ENCODE peak calls at places on chromosome 22, in five cellular contexts. One of them, this sample, is unnamed.

GRCh38 chr22:22110548-22111266 is 128.1 kb upstream of the TOP3B start:
- DNase-seq in body of pancreas: peak
- DNase-seq in coronary artery: no peak
- DNase-seq in adrenal gland: peak
- DNase-seq in IMR-90: peak
- DNase-seq in this sample: peak

GRCh38 chr22:17864398-17865182 is 90.3 kb upstream of the BID start:
- DNase-seq in adrenal gland: no peak
- DNase-seq in coronary artery: no peak
- DNase-seq in IMR-90: no peak
- DNase-seq in body of pancreas: no peak
- DNase-seq in this sample: no peak

GRCh38 chr22:17969732-17970131 is 54.6 kb downstream of the MICAL3 start:
- DNase-seq in IMR-90: peak
- DNase-seq in adrenal gland: peak
- DNase-seq in body of pancreas: no peak
- DNase-seq in coronary artery: no peak
- DNase-seq in this sample: peak

GRCh38 chr22:46710842-46711241 is 27.2 kb downstream of the CERK start:
- DNase-seq in body of pancreas: no peak
- DNase-seq in adrenal gland: no peak
- DNase-seq in coronary artery: no peak
- DNase-seq in IMR-90: no peak
- DNase-seq in this sample: no peak

GRCh38 chr22:33658775-33659174 is 261.5 kb downstream of the LARGE1 start:
- DNase-seq in body of pancreas: peak
- DNase-seq in IMR-90: peak
- DNase-seq in coronary artery: no peak
- DNase-seq in adrenal gland: peak
- DNase-seq in this sample: peak

GRCh38 chr22:32050678-32051515 is 7.8 kb downstream of the SLC5A1 start:
- DNase-seq in body of pancreas: peak
- DNase-seq in adrenal gland: peak
- DNase-seq in coronary artery: no peak
- DNase-seq in IMR-90: peak
- DNase-seq in this sample: peak

GRCh38 chr22:28398987-28399386 is 280.7 kb downstream of the TTC28 start:
- DNase-seq in body of pancreas: no peak
- DNase-seq in coronary artery: no peak
- DNase-seq in IMR-90: peak
- DNase-seq in adrenal gland: no peak
- DNase-seq in this sample: no peak

GRCh38 chr22:31906086-31906485 is 38.2 kb upstream of the YWHAH start:
- DNase-seq in body of pancreas: no peak
- DNase-seq in coronary artery: no peak
- DNase-seq in IMR-90: no peak
- DNase-seq in adrenal gland: no peak
- DNase-seq in this sample: no peak

GRCh38 chr22:31122532-31123291 is at the start of gene INPP5J:
- DNase-seq in IMR-90: peak
- DNase-seq in body of pancreas: peak
- DNase-seq in adrenal gland: peak
- DNase-seq in coronary artery: no peak
- DNase-seq in this sample: peak

GRCh38 chr22:45238431-45239377 is 2.0 kb downstream of the KIAA0930 start:
- DNase-seq in IMR-90: no peak
- DNase-seq in adrenal gland: peak
- DNase-seq in body of pancreas: no peak
- DNase-seq in coronary artery: no peak
- DNase-seq in this sample: no peak

GRCh38 chr22:27682438-27682837 is 119.1 kb downstream of the MN1 start:
- DNase-seq in adrenal gland: no peak
- DNase-seq in coronary artery: no peak
- DNase-seq in IMR-90: no peak
- DNase-seq in body of pancreas: no peak
- DNase-seq in this sample: no peak

GRCh38 chr22:30694638-30695350 is at the start of gene OSBP2:
- DNase-seq in coronary artery: no peak
- DNase-seq in adrenal gland: peak
- DNase-seq in body of pancreas: peak
- DNase-seq in IMR-90: no peak
- DNase-seq in this sample: no peak

GRCh38 chr22:41966607-41967240 is 2.5 kb upstream of the SEPTIN3 start:
- DNase-seq in coronary artery: no peak
- DNase-seq in IMR-90: peak
- DNase-seq in adrenal gland: peak
- DNase-seq in body of pancreas: peak
- DNase-seq in this sample: peak

GRCh38 chr22:19524170-19525115 is at the start of gene CLDN5:
- DNase-seq in adrenal gland: no peak
- DNase-seq in coronary artery: no peak
- DNase-seq in IMR-90: no peak
- DNase-seq in body of pancreas: no peak
- DNase-seq in this sample: no peak

GRCh38 chr22:30308096-30308495 is 18.6 kb downstream of the TBC1D10A start:
- DNase-seq in coronary artery: no peak
- DNase-seq in IMR-90: no peak
- DNase-seq in body of pancreas: no peak
- DNase-seq in adrenal gland: no peak
- DNase-seq in this sample: no peak

GRCh38 chr22:17131686-17132085 is 10.5 kb upstream of the TMEM121B start:
- DNase-seq in IMR-90: no peak
- DNase-seq in coronary artery: no peak
- DNase-seq in adrenal gland: no peak
- DNase-seq in body of pancreas: no peak
- DNase-seq in this sample: no peak

GRCh38 chr22:29224859-29225410 is 19.2 kb downstream of the EMID1 start:
- DNase-seq in body of pancreas: no peak
- DNase-seq in adrenal gland: no peak
- DNase-seq in IMR-90: no peak
- DNase-seq in coronary artery: no peak
- DNase-seq in this sample: no peak

GRCh38 chr22:31341386-31342088 is 4.6 kb downstream of the PATZ1 start:
- DNase-seq in adrenal gland: no peak
- DNase-seq in body of pancreas: no peak
- DNase-seq in coronary artery: no peak
- DNase-seq in IMR-90: no peak
- DNase-seq in this sample: no peak

GRCh38 chr22:42646569-42647525 is 2.3 kb downstream of the CYB5R3 start:
- DNase-seq in IMR-90: no peak
- DNase-seq in adrenal gland: peak
- DNase-seq in body of pancreas: peak
- DNase-seq in coronary artery: no peak
- DNase-seq in this sample: no peak

GRCh38 chr22:46596032-46596441 is 24.1 kb upstream of the GRAMD4 start:
- DNase-seq in IMR-90: no peak
- DNase-seq in body of pancreas: no peak
- DNase-seq in adrenal gland: peak
- DNase-seq in coronary artery: no peak
- DNase-seq in this sample: no peak

GRCh38 chr22:46108564-46109473 is 41.5 kb upstream of the PPARA start:
- DNase-seq in adrenal gland: peak
- DNase-seq in IMR-90: peak
- DNase-seq in coronary artery: no peak
- DNase-seq in body of pancreas: peak
- DNase-seq in this sample: no peak

GRCh38 chr22:48101704-48102103 is 1339.3 kb downstream of the TBC1D22A start:
- DNase-seq in coronary artery: peak
- DNase-seq in adrenal gland: no peak
- DNase-seq in body of pancreas: no peak
- DNase-seq in IMR-90: no peak
- DNase-seq in this sample: no peak

GRCh38 chr22:17943533-17944204 is 80.7 kb downstream of the MICAL3 start:
- DNase-seq in IMR-90: no peak
- DNase-seq in adrenal gland: no peak
- DNase-seq in body of pancreas: peak
- DNase-seq in coronary artery: no peak
- DNase-seq in this sample: no peak

GRCh38 chr22:49657974-49658550 is 169.6 kb downstream of the BRD1 start:
- DNase-seq in IMR-90: no peak
- DNase-seq in adrenal gland: no peak
- DNase-seq in coronary artery: no peak
- DNase-seq in body of pancreas: no peak
- DNase-seq in this sample: no peak

GRCh38 chr22:49658902-49659280 is 168.8 kb downstream of the BRD1 start:
- DNase-seq in body of pancreas: no peak
- DNase-seq in IMR-90: no peak
- DNase-seq in adrenal gland: no peak
- DNase-seq in coronary artery: no peak
- DNase-seq in this sample: no peak

GRCh38 chr22:49656291-49656851 is 171.3 kb downstream of the BRD1 start:
- DNase-seq in body of pancreas: no peak
- DNase-seq in coronary artery: no peak
- DNase-seq in IMR-90: no peak
- DNase-seq in adrenal gland: no peak
- DNase-seq in this sample: no peak

GRCh38 chr22:49659281-49659923 is 168.3 kb downstream of the BRD1 start:
- DNase-seq in coronary artery: peak
- DNase-seq in body of pancreas: no peak
- DNase-seq in adrenal gland: no peak
- DNase-seq in IMR-90: no peak
- DNase-seq in this sample: no peak

GRCh38 chr22:49657275-49657973 is 170.2 kb downstream of the BRD1 start:
- DNase-seq in IMR-90: no peak
- DNase-seq in adrenal gland: peak
- DNase-seq in coronary artery: no peak
- DNase-seq in body of pancreas: peak
- DNase-seq in this sample: no peak
- H3K4me3 ChIP-seq in IMR-90: no peak
- H3K4me3 ChIP-seq in adrenal gland: no peak
- H3K4me3 ChIP-seq in coronary artery: peak
- H3K4me3 ChIP-seq in body of pancreas: no peak
- H3K4me3 ChIP-seq in this sample: no peak

DNA sequence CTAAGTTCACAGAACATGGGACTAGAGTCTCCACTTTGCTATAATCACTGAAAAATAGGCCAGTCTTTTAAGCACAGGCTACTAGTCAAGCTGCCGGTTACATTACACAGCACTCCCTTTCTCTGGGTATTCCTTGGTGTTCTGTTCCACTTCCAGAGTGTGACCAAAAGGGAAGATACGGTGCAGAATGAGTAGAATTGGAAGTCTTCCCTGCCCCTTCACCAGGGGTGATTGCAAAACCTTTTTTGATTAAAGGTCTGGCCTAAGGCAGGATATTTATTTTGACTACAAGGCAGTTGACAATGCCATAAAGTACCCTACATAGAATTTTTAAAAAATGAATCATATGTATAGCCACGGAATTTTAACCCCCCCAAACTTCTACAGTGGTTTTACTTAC is 59.6 kb upstream of the ADORA2A start:
- DNase-seq in IMR-90: peak
- DNase-seq in adrenal gland: no peak
- DNase-seq in coronary artery: no peak
- DNase-seq in body of pancreas: no peak
- DNase-seq in this sample: no peak
- H3K27ac ChIP-seq in IMR-90: no peak
- H3K27ac ChIP-seq in adrenal gland: no peak
- H3K27ac ChIP-seq in coronary artery: no peak
- H3K27ac ChIP-seq in body of pancreas: no peak
- H3K27ac ChIP-seq in this sample: no peak

DNA sequence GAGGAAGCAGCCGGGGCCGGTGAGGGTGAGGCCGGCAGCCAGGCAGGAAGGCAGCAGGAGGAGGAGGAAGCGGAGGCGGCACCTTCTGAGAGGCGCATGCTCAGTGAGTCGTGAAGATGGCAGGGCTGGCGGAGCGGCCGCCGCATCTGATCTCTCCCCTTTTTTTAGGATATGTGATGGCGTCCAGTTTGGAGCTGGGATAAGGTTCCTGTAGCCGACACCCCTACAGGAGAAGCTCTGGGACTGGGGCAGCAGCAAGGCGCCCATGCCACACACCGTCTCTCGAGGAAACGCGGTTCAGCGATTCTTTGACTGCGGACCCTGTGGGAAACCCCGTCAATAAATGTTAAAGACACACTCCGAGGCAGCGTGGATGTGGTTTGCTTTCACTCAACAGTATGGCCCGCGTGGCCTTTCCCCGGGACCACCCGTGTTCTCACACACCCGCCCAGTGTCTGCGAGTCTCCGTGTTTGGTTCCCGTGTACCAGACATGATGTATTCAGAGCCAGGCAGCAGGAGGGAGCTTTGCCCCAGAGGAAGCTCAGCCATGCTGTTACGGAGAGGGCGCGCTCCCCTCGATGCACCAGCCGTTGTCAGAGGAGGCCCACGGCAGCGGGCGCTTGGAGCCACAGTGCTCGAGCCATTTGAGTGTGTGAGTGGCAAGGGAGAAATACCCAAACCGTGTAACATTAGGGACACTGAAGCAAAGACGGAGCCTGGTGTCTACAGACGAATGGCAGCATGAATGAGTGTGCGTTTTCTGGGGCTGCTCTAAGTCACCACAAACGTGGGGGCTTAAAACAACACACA is 27.7 kb upstream of the PARVB start:
- DNase-seq in body of pancreas: peak
- DNase-seq in IMR-90: no peak
- DNase-seq in adrenal gland: no peak
- DNase-seq in coronary artery: no peak
- DNase-seq in this sample: no peak
- H3K4me3 ChIP-seq in body of pancreas: no peak
- H3K4me3 ChIP-seq in IMR-90: no peak
- H3K4me3 ChIP-seq in adrenal gland: no peak
- H3K4me3 ChIP-seq in coronary artery: peak
- H3K4me3 ChIP-seq in this sample: no peak

GRCh38 chr22:50186181-50186731 is 543 bp downstream of the TRABD start:
- DNase-seq in IMR-90: no peak
- DNase-seq in adrenal gland: no peak
- DNase-seq in coronary artery: no peak
- DNase-seq in body of pancreas: no peak
- DNase-seq in this sample: no peak
- H3K27ac ChIP-seq in IMR-90: peak
- H3K27ac ChIP-seq in adrenal gland: no peak
- H3K27ac ChIP-seq in coronary artery: peak
- H3K27ac ChIP-seq in body of pancreas: peak
- H3K27ac ChIP-seq in this sample: no peak

GRCh38 chr22:38314992-38315800 is 2.0 kb downstream of the CSNK1E start:
- DNase-seq in IMR-90: peak
- DNase-seq in coronary artery: no peak
- DNase-seq in body of pancreas: no peak
- DNase-seq in adrenal gland: no peak
- DNase-seq in this sample: no peak
- H3K4me3 ChIP-seq in IMR-90: peak
- H3K4me3 ChIP-seq in coronary artery: peak
- H3K4me3 ChIP-seq in body of pancreas: peak
- H3K4me3 ChIP-seq in adrenal gland: peak
- H3K4me3 ChIP-seq in this sample: peak

This sample was measured in brain microvascular endothelial cell.